ENCODE peak calls at places on chromosomes 11 and 22, in five cellular contexts. E is body of pancreas, K is breast epithelium, Z is DND-41, A is heart right ventricle. Y is an unnamed sample. For H3K36me3, the result is how much of the 10 kb centered on the place peaks cover.

GRCh38 chr11:2306971-2307732 is 5.3 kb downstream of the TSPAN32 start:
- DNase-seq in E (no peak), K (peak), Z (no peak), A (no peak), Y (no peak)

GRCh38 chr11:128036556-128037093 is 550.7 kb downstream of the ETS1 start:
- DNase-seq in E (no peak), K (no peak), Z (no peak), A (no peak), Y (no peak)

GRCh38 chr11:90669094-90669493 is 446.2 kb upstream of the CHORDC1 start:
- DNase-seq in E (no peak), K (no peak), Z (no peak), A (no peak), Y (no peak)

GRCh38 chr22:26656896-26657851 is at the start of gene MIAT:
- DNase-seq in E (peak), K (no peak), Z (peak), A (no peak), Y (peak)

GRCh38 chr11:112837162-112837826 is 123.9 kb upstream of the NCAM1 start:
- DNase-seq in E (peak), K (no peak), Z (no peak), A (peak), Y (no peak)

GRCh38 chr11:91871791-91872190 is 352.8 kb upstream of the FAT3 start:
- DNase-seq in E (no peak), K (no peak), Z (no peak), A (no peak), Y (no peak)

GRCh38 chr11:96228472-96228871 is 114.5 kb downstream of the MAML2 start:
- DNase-seq in E (peak), K (no peak), Z (no peak), A (peak), Y (no peak)

GRCh38 chr11:96781082-96781481 is 391.3 kb downstream of the JRKL start:
- DNase-seq in E (no peak), K (no peak), Z (no peak), A (no peak), Y (no peak)

GRCh38 chr11:102915044-102915375 is 40.2 kb upstream of the MMP12 start:
- DNase-seq in E (no peak), K (no peak), Z (no peak), A (no peak), Y (no peak)

GRCh38 chr11:36149538-36150242 is 139.5 kb downstream of the COMMD9 start:
- DNase-seq in E (peak), K (no peak), Z (no peak), A (peak), Y (peak)

GRCh38 chr22:19818264-19819208 is 36.1 kb downstream of the GNB1L start:
- DNase-seq in E (no peak), K (no peak), Z (peak), A (no peak), Y (no peak)

GRCh38 chr11:105357764-105358163 is 218.2 kb upstream of the CARD18 start:
- DNase-seq in E (peak), K (no peak), Z (no peak), A (no peak), Y (no peak)

GRCh38 chr11:81700061-81700460 is 1033.6 kb downstream of the FAM181B start:
- DNase-seq in E (no peak), K (no peak), Z (no peak), A (no peak), Y (no peak)

GRCh38 chr11:8744423-8744822 is 61.8 kb downstream of the RPL27A start:
- DNase-seq in E (no peak), K (no peak), Z (no peak), A (no peak), Y (no peak)

GRCh38 chr22:26139320-26139719 is 29.9 kb upstream of the SEZ6L start:
- DNase-seq in E (peak), K (peak), Z (no peak), A (peak), Y (no peak)

GRCh38 chr11:47216141-47216798 is 1.5 kb downstream of the DDB2 start:
- DNase-seq in E (peak), K (no peak), Z (peak), A (peak), Y (peak)

GRCh38 chr11:34243620-34244493 is 114.0 kb downstream of the ABTB2 start:
- DNase-seq in E (peak), K (no peak), Z (no peak), A (no peak), Y (peak)

GRCh38 chr11:44962464-44962863 is 11.8 kb upstream of the TP53I11 start:
- DNase-seq in E (no peak), K (no peak), Z (no peak), A (no peak), Y (no peak)

GRCh38 chr11:82634091-82634490 is 99.6 kb downstream of the FAM181B start:
- DNase-seq in E (no peak), K (no peak), Z (no peak), A (no peak), Y (no peak)

GRCh38 chr22:30474683-30475424 is 3.0 kb upstream of the SEC14L3 start:
- DNase-seq in E (peak), K (no peak), Z (peak), A (no peak), Y (no peak)

GRCh38 chr11:92739020-92739419 is 230.4 kb upstream of the MTNR1B start:
- DNase-seq in E (no peak), K (no peak), Z (no peak), A (no peak), Y (no peak)

DNA sequence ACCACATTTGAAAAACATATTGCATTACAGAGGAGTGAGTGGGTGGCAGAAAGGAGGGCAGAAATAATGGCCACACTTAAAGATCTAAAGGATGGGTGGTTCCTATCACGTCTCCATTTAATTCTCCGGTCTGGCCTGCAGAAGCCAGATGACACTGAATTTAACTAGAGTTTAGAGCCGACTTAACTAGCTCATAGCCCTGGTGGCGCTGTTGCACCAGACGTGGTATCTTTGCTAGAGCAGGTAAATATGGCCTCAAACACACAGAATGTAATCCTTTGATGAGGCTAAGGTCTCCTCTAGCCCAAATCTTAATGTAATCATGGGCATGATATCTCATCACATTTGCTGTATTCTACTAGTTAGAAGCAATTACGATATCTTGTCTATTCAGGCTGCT is 51.5 kb upstream of the GAL start:
- DNase-seq in E (peak), K (no peak), Z (peak), A (no peak), Y (no peak)
- TF ChIP-seq CTCF in E (no peak), K (peak), Z (peak), A (peak), Y (peak)

DNA sequence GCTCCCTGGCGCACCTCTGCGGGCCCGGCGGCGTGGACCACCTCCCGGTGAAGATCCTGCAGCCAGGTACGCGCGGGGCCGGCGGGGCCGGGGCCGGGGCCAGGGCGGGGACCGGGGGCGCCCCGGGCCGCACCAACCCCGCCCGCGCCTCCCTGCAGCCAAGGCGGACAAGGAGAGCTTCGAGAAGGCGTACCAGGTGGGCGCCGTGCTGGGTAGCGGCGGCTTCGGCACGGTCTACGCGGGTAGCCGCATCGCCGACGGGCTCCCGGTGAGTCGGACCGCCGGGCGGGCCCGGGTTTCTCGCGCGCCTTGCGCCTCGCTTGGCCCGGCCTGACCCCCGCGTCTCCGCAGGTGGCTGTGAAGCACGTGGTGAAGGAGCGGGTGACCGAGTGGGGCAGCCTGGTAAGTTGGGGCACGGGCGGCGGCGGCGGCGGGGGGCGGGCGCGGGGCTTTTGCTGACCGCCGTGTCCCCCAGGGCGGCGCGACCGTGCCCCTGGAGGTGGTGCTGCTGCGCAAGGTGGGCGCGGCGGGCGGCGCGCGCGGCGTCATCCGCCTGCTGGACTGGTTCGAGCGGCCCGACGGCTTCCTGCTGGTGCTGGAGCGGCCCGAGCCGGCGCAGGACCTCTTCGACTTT is 512 bp downstream of the PIM3 start:
- DNase-seq in E (peak), K (peak), Z (peak), A (peak), Y (no peak)
- H3K36me3 ChIP-seq in E (under half), K (under half), Z (under half), A (under half), Y (under half)

GRCh38 chr11:12075822-12076821 is 34.3 kb upstream of the MICAL2 start:
- DNase-seq in E (no peak), K (no peak), Z (no peak), A (no peak), Y (no peak)
- H3K4me3 ChIP-seq in E (no peak), K (no peak), Z (no peak), A (no peak), Y (no peak)

DNA sequence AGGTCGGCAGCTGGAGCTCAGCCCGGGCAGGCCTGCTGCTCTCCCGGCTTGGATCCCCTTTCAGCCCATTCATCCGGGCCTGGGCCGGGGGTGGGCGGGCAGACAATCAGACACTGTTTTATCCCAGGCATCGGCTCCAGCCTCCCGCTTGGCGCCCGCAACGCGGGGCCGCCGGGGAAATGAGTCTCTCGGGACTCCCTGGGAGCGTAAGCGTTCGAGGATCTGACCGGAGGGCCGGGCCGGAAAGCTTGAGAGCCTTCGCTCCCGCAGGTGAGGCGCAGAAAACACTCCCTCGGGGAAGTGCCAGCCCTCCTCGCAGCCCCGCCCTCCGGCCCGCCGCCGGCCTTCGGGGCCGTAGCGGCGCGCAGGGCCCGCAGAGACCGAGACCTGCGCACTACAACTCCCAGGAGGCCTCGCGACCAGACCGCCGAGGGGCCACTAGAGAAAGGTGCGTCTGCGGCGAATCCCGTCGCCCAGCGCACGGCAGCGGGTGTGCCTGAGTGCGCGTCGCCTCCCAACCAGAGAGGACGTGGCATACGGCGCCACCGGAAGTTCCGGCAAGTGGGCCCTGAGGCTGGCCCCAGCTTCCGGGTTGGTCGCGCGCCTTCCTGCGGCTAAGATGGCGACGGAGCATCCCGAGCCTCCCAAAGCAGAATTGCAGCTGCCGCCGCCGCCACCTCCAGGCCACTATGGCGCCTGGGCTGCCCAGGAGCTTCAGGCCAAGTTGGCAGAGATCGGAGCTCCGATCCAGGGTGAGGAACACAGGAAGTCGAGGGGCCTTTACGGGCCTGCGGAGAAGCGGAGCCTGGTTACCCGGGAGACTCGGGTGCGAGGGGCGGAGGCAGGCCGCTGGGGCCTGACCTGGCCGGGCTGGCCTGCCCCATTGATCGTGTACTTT is at the start of gene SF3B2:
- DNase-seq in E (peak), K (peak), Z (peak), A (peak), Y (peak)
- TF ChIP-seq CTCF in E (no peak), K (no peak), Z (no peak), A (no peak), Y (no peak)

DNA sequence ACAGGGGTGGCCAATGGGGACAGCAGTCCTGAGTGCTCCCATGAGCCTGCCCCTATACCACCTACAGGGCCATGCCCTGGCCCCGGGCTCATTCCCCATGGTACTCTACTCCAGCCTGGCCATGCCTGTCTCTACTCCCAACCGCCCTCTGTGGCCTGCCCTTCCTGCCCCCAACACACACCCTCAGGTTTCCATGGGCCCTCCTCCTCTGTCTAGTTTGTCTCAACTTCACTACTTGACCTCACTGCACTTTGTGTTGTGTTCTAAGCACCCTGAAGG is 26.3 kb upstream of the RASL10A start:
- DNase-seq in E (no peak), K (no peak), Z (no peak), A (no peak), Y (no peak)
- H3K36me3 ChIP-seq in E (under half), K (under half), Z (half or more), A (half or more), Y (half or more)

DNA sequence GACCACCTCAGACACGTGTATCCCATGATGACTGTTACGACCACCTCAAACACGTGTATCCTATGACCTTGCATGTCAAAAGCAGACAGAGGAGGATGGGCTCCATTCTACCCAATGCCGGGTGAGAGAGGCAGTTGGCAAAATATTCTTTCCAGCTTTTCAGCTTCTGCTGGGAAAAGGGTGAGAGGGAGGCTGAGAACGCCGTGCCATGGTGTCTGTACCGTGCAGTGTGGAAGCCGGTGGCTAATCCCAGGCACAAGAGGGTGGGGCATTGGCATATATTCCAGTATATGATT is 1478.4 kb downstream of the TBC1D22A start:
- DNase-seq in E (no peak), K (no peak), Z (no peak), A (no peak), Y (no peak)
- H3K4me3 ChIP-seq in E (no peak), K (no peak), Z (no peak), A (no peak), Y (no peak)

GRCh38 chr22:21624120-21624879 is 5.5 kb downstream of the YDJC start:
- DNase-seq in E (peak), K (no peak), Z (peak), A (no peak), Y (no peak)
- TF ChIP-seq CTCF in E (no peak), K (no peak), Z (peak), A (peak), Y (peak)

DNA sequence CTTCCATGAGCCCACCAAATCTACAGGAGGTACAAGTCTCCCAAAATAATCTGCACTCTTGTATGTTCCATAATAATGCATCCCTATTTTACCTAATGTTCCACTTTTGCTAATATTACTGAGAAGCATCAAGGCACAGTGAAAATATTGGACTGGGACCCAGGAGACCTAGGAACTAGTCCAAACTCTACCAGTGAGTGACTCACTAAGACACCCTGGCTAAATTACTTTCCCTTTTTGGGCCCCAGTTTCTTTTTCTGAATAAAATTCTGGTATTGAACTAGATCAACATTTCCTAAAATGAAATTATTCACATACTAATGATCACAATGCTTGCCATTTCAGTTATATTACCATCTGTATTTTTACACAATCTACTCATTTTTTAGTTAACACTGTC is 19.6 kb downstream of the THAP12 start:
- DNase-seq in E (no peak), K (no peak), Z (no peak), A (no peak), Y (no peak)
- H3K36me3 ChIP-seq in E (under half), K (under half), Z (half or more), A (half or more), Y (under half)

GRCh38 chr22:44881624-44882023 is 128.2 kb downstream of the PHF21B start:
- DNase-seq in E (no peak), K (peak), Z (no peak), A (no peak), Y (no peak)
- H3K4me3 ChIP-seq in E (no peak), K (no peak), Z (no peak), A (no peak), Y (no peak)

Y was measured in GM06990.